ENCODE peak calls at places on chromosomes 6 and 20, in eight cellular contexts. V, C, P, R, A, M, O and U are unnamed samples.

GRCh38 chr6:76701610-76702009 is 629.1 kb upstream of the IMPG1 start:
- DNase-seq in P (no peak), O (no peak), R (no peak), M (no peak), A (no peak), V (no peak), C (no peak), U (no peak)

GRCh38 chr6:169789944-169790927 is 38.8 kb downstream of the ERMARD start:
- DNase-seq in M (peak; percentile 81), V (peak; percentile 94), C (no peak), O (peak; percentile 67), R (peak; percentile 90), P (peak; percentile 59), A (peak; percentile 82), U (peak; percentile 35)

GRCh38 chr20:58894652-58895051 is 42.1 kb downstream of the GNAS start:
- DNase-seq in R (no peak), P (no peak), C (no peak), O (no peak), M (no peak), V (no peak), A (no peak), U (no peak)

GRCh38 chr6:12296604-12297003 is 6.4 kb downstream of the EDN1 start:
- DNase-seq in P (no peak), A (no peak), V (no peak), C (no peak), R (no peak), O (no peak), M (no peak), U (no peak)

GRCh38 chr6:117601811-117602150 is 530 bp downstream of the GOPC start:
- DNase-seq in P (no peak), C (no peak), M (no peak), A (no peak), V (no peak), R (no peak), O (no peak), U (no peak)

GRCh38 chr6:141077355-141078333 is 1055.1 kb upstream of the GJE1 start:
- DNase-seq in C (no peak), V (peak; percentile 15), A (peak; percentile 80), M (no peak), O (peak; percentile 43), P (no peak), R (peak; percentile 50), U (peak; percentile 65)

GRCh38 chr6:167420858-167421766 is 96.2 kb downstream of the TTLL2 start:
- DNase-seq in C (no peak), O (peak; percentile 22), P (no peak), V (peak; percentile 76), A (peak; percentile 84), M (peak; percentile 22), R (peak; percentile 46), U (no peak)

GRCh38 chr20:43943725-43944124 is 29.1 kb downstream of the TOX2 start:
- DNase-seq in C (no peak), A (no peak), P (no peak), R (no peak), O (no peak), M (no peak), V (no peak), U (no peak)

GRCh38 chr20:16864958-16865357 is 116.8 kb downstream of the OTOR start:
- DNase-seq in A (no peak), M (no peak), O (no peak), P (no peak), R (no peak), V (no peak), C (no peak), U (no peak)

GRCh38 chr20:45938727-45939438 is 4.4 kb downstream of the PCIF1 start:
- DNase-seq in O (no peak), P (no peak), V (no peak), A (no peak), R (peak; percentile 68), C (no peak), M (no peak), U (peak; percentile 8)

GRCh38 chr20:60257671-60258070 is 299.4 kb downstream of the CDH26 start:
- DNase-seq in C (no peak), M (no peak), O (no peak), R (no peak), V (no peak), P (no peak), A (no peak), U (no peak)

GRCh38 chr6:44896701-44897100 is 431.4 kb upstream of the RUNX2 start:
- DNase-seq in M (no peak), P (no peak), C (no peak), R (no peak), V (peak; percentile 51), O (no peak), A (no peak), U (no peak)

GRCh38 chr6:109867009-109867969 is 110.8 kb upstream of the GPR6 start:
- DNase-seq in A (no peak), C (no peak), V (no peak), M (peak; percentile 51), O (no peak), P (peak; percentile 6), R (no peak), U (no peak)

GRCh38 chr6:140346461-140346860 is 972.0 kb upstream of the CITED2 start:
- DNase-seq in V (no peak), A (no peak), M (no peak), C (no peak), O (no peak), R (no peak), P (peak; percentile 26), U (no peak)

GRCh38 chr6:27501187-27501586 is 28.3 kb upstream of the ZNF184 start:
- DNase-seq in O (no peak), R (no peak), P (no peak), M (no peak), C (no peak), A (no peak), V (no peak), U (no peak)

GRCh38 chr20:59703046-59703445 is 98.7 kb downstream of the PHACTR3 start:
- DNase-seq in C (no peak), V (no peak), R (no peak), A (no peak), O (no peak), M (no peak), P (no peak), U (no peak)

DNA sequence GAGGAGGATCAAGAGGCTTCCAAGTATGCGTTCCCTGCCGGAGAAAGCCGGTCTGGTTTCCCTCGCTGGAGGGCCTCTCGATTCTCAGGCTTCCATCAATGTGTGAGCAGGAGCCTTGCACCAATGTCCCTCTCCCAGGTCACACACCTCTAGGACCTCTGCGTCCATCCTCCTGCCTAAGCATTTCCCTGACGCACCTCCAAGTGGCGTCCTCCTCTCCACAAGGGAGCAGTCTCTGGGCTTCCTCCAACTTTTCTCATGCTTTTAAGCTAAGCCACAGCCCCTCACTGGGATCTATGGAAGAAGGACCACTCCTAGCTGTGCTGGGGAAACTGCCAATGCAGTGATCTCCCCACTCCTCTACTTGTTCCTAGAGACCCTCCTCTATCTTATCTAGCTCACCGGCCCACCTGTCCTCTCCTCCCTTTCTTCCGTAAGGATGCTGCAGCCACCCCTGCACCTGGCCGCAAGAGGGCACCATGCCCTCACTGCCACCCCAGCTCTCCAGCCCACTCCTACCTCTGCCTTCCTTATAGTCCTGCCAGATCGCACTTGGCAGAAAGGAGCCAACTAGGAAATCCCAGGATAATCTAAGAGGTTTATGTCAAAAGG is 258.7 kb downstream of the LRFN2 start:
- DNase-seq in V (peak; percentile 63), C (no peak), P (no peak), R (peak; percentile 88), M (peak; percentile 15), A (no peak), O (peak; percentile 10), U (peak; percentile 33)
- TF ChIP-seq RAD21 in V (peak; percentile 72), C (no peak), P (no peak), R (peak; percentile 94), M (peak; percentile 30), A (peak; percentile 59), O (peak; percentile 55), U (peak; percentile 88)

GRCh38 chr6:111038534-111039252 is 48.6 kb upstream of the SLC16A10 start:
- DNase-seq in P (no peak), A (no peak), O (no peak), C (no peak), V (no peak), R (no peak), M (no peak), U (no peak)

GRCh38 chr6:111030008-111031006 is 48.5 kb downstream of the RPF2 start:
- DNase-seq in A (no peak), P (no peak), O (no peak), V (peak; percentile 28), R (no peak), M (no peak), C (no peak), U (no peak)

GRCh38 chr6:111031151-111031550 is 49.3 kb downstream of the RPF2 start:
- DNase-seq in O (no peak), C (no peak), P (no peak), R (no peak), A (no peak), M (no peak), V (no peak), U (no peak)

GRCh38 chr6:111032493-111033140 is 50.8 kb downstream of the RPF2 start:
- DNase-seq in C (no peak), R (no peak), M (no peak), V (no peak), O (no peak), P (peak; percentile 50), A (no peak), U (no peak)

GRCh38 chr6:111033628-111034289 is 51.9 kb downstream of the RPF2 start:
- DNase-seq in P (no peak), R (peak; percentile 66), A (no peak), V (no peak), M (no peak), O (no peak), C (no peak), U (no peak)
- H3K4me2 ChIP-seq in P (no peak overlapping the region), R (peak overlapping the region; percentile 48), A (no peak overlapping the region), V (no peak overlapping the region), M (no peak overlapping the region), O (no peak overlapping the region), C (no peak overlapping the region), U (no peak overlapping the region)

GRCh38 chr20:62241501-62241900 is 3.2 kb downstream of the OSBPL2 start:
- DNase-seq in V (no peak), O (no peak), A (no peak), R (no peak), P (no peak), C (no peak), M (no peak), U (no peak)

GRCh38 chr20:62237772-62238568 is at the start of gene OSBPL2:
- DNase-seq in C (peak; percentile 95), R (peak; percentile 100), A (peak; percentile 99), O (peak; percentile 98), M (peak; percentile 99), V (peak; percentile 100), P (peak; percentile 95), U (peak; percentile 97)

GRCh38 chr20:62240015-62240685 is 1.8 kb downstream of the OSBPL2 start:
- DNase-seq in C (no peak), A (no peak), M (no peak), R (no peak), V (no peak), P (no peak), O (no peak), U (no peak)

GRCh38 chr20:62238569-62239277 is 402 bp downstream of the OSBPL2 start:
- DNase-seq in O (no peak), P (no peak), M (peak; percentile 29), A (no peak), C (no peak), V (no peak), R (no peak), U (no peak)

GRCh38 chr20:62239278-62239879 is 1.1 kb downstream of the OSBPL2 start:
- DNase-seq in C (no peak), A (no peak), P (no peak), M (no peak), R (no peak), V (no peak), O (no peak), U (no peak)
- H3K4me1 ChIP-seq in C (peaks cover 12% of the 10 kb centered on the region), A (peaks cover 42% of the 10 kb centered on the region), P (peaks cover 4% of the 10 kb centered on the region), M (peaks cover 12% of the 10 kb centered on the region), R (no peaks in the 10 kb centered on the region), V (peaks cover 28% of the 10 kb centered on the region), O (peaks cover 8% of the 10 kb centered on the region), U (peaks cover 24% of the 10 kb centered on the region)

GRCh38 chr6:161166176-161166575 is 107.7 kb downstream of the AGPAT4 start:
- DNase-seq in P (no peak), A (no peak), C (no peak), V (no peak), O (no peak), M (no peak), R (no peak), U (no peak)
- TF ChIP-seq RAD21 in P (no peak), A (no peak), C (no peak), V (no peak), O (no peak), M (no peak), R (no peak), U (no peak)